ENCODE peak calls at places on chromosomes 13 and 19, in eight cellular contexts. E, T, Z, W, L, X, J and D are unnamed samples.
A peak's percentile ranks its signal among the peaks of the same experiment; 100 is the strongest.

GRCh38 chr13:49649244-49649962 is 21.1 kb downstream of the ARL11 start:
- DNase-seq in E (peak; percentile 27), T (no peak), Z (no peak), W (no peak), L (no peak), X (peak; percentile 71), J (peak; percentile 45), D (peak; percentile 55)

GRCh38 chr19:35549879-35550523 is 4.6 kb downstream of the TMEM147 start:
- DNase-seq in E (no peak), T (no peak), Z (no peak), W (no peak), L (no peak), X (no peak), J (no peak), D (no peak)

GRCh38 chr19:52599241-52599640 is 29.2 kb downstream of the ZNF701 start:
- DNase-seq in E (no peak), T (no peak), Z (no peak), W (no peak), L (no peak), X (no peak), J (no peak), D (no peak)

GRCh38 chr19:38049105-38049649 is 142.2 kb downstream of the SIPA1L3 start:
- DNase-seq in E (no peak), T (no peak), Z (peak; percentile 81), W (no peak), L (no peak), X (no peak), J (no peak), D (no peak)

GRCh38 chr19:40302224-40303011 is 17.3 kb upstream of the AKT2 start:
- DNase-seq in E (no peak), T (no peak), Z (no peak), W (no peak), L (no peak), X (no peak), J (no peak), D (no peak)

GRCh38 chr13:99687728-99688397 is 186.6 kb downstream of the TM9SF2 start:
- DNase-seq in E (no peak), T (no peak), Z (no peak), W (no peak), L (no peak), X (no peak), J (no peak), D (peak; percentile 86)

GRCh38 chr13:33611016-33611805 is 206.7 kb upstream of the RFC3 start:
- DNase-seq in E (no peak), T (peak; percentile 78), Z (no peak), W (no peak), L (no peak), X (peak; percentile 88), J (no peak), D (peak; percentile 72)

GRCh38 chr19:6057651-6058365 is 52.5 kb downstream of the RFX2 start:
- DNase-seq in E (no peak), T (no peak), Z (no peak), W (peak; percentile 49), L (no peak), X (no peak), J (no peak), D (no peak)

GRCh38 chr13:28530729-28531194 is 35.8 kb upstream of the FLT1 start:
- DNase-seq in E (no peak), T (no peak), Z (no peak), W (no peak), L (no peak), X (peak; percentile 36), J (no peak), D (peak; percentile 19)

GRCh38 chr13:102948006-102948405 is 102.2 kb downstream of the ERCC5 start:
- DNase-seq in E (no peak), T (peak; percentile 8), Z (no peak), W (no peak), L (no peak), X (peak; percentile 19), J (no peak), D (peak; percentile 66)

GRCh38 chr13:98768522-98768921 is 16.1 kb upstream of the SLC15A1 start:
- DNase-seq in E (no peak), T (no peak), Z (no peak), W (no peak), L (no peak), X (no peak), J (no peak), D (no peak)

GRCh38 chr13:44541601-44542000 is 34.5 kb downstream of the TSC22D1 start:
- DNase-seq in E (no peak), T (no peak), Z (no peak), W (no peak), L (no peak), X (no peak), J (no peak), D (no peak)

GRCh38 chr13:97843201-97843600 is 110.3 kb upstream of the IPO5 start:
- DNase-seq in E (no peak), T (no peak), Z (no peak), W (no peak), L (no peak), X (no peak), J (no peak), D (no peak)

GRCh38 chr19:12205296-12205695 is 42.4 kb downstream of the ZNF136 start:
- DNase-seq in E (no peak), T (no peak), Z (no peak), W (no peak), L (no peak), X (no peak), J (no peak), D (no peak)

GRCh38 chr19:55546822-55547614 is 1.7 kb upstream of the SBK3 start:
- DNase-seq in E (no peak), T (peak; percentile 91), Z (no peak), W (no peak), L (no peak), X (peak; percentile 93), J (no peak), D (no peak)

GRCh38 chr13:86020350-86021002 is 221.3 kb upstream of the SLITRK6 start:
- DNase-seq in E (peak; percentile 48), T (no peak), Z (no peak), W (no peak), L (no peak), X (peak; percentile 99), J (peak; percentile 7), D (peak; percentile 4)

GRCh38 chr19:808176-808741 is 11.0 kb downstream of the PTBP1 start:
- DNase-seq in E (no peak), T (no peak), Z (no peak), W (no peak), L (no peak), X (no peak), J (no peak), D (no peak)

GRCh38 chr19:3042545-3043267 is 13.6 kb upstream of the TLE2 start:
- DNase-seq in E (peak; percentile 2), T (no peak), Z (no peak), W (no peak), L (no peak), X (peak; percentile 20), J (no peak), D (no peak)

GRCh38 chr19:36113895-36114762 is 546 bp downstream of the POLR2I start:
- DNase-seq in E (no peak), T (peak; percentile 38), Z (peak; percentile 22), W (no peak), L (no peak), X (peak; percentile 33), J (peak; percentile 18), D (peak; percentile 54)

GRCh38 chr19:1122972-1123363 is 19.2 kb downstream of the GPX4 start:
- DNase-seq in E (peak; percentile 51), T (no peak), Z (no peak), W (no peak), L (no peak), X (peak; percentile 76), J (peak; percentile 81), D (no peak)

GRCh38 chr13:113109151-113110047 is 3.8 kb downstream of the F7 start:
- DNase-seq in E (no peak), T (no peak), Z (no peak), W (no peak), L (no peak), X (no peak), J (no peak), D (no peak)

GRCh38 chr13:101289764-101290163 is 126.5 kb downstream of the NALCN start:
- DNase-seq in E (peak; percentile 23), T (no peak), Z (peak; percentile 8), W (no peak), L (no peak), X (peak; percentile 59), J (peak; percentile 73), D (no peak)

GRCh38 chr19:16051254-16052025 is 24.9 kb upstream of the TPM4 start:
- DNase-seq in E (peak; percentile 2), T (no peak), Z (peak; percentile 64), W (no peak), L (no peak), X (peak; percentile 31), J (no peak), D (no peak)

GRCh38 chr19:23439623-23440022 is 44.4 kb upstream of the ZNF91 start:
- DNase-seq in E (no peak), T (no peak), Z (no peak), W (no peak), L (no peak), X (no peak), J (no peak), D (no peak)